ENCODE peak calls at places on chromosomes 4 and X, in seven cellular contexts. L is mesendoderm, K is IMR-90, P is H9, F is mesenchymal stem cell, O is neuronal stem cell, X is H1. U is an unnamed sample.

GRCh38 chrX:115378471-115378870 is 89.0 kb downstream of the LUZP4 start:
- DNase-seq in L (no peak), K (peak), P (no peak), F (no peak), O (no peak), X (no peak), U (no peak)

GRCh38 chrX:154534526-154535322 is 11.9 kb downstream of the G6PD start:
- DNase-seq in L (peak), K (peak), P (peak), F (peak), O (peak), X (peak), U (peak)

GRCh38 chr4:1053080-1053661 is 41.7 kb downstream of the FGFRL1 start:
- DNase-seq in L (no peak), K (peak), P (peak), F (no peak), O (no peak), X (no peak), U (peak)

GRCh38 chrX:153832732-153833131 is 2.4 kb upstream of the PDZD4 start:
- DNase-seq in L (no peak), K (no peak), P (no peak), F (no peak), O (no peak), X (no peak), U (no peak)

GRCh38 chr4:157819693-157820464 is 352.9 kb downstream of the GASK1B start:
- DNase-seq in L (no peak), K (no peak), P (no peak), F (no peak), O (no peak), X (no peak), U (no peak)

GRCh38 chrX:80879143-80879542 is 69.5 kb upstream of the BRWD3 start:
- DNase-seq in L (no peak), K (no peak), P (no peak), F (no peak), O (no peak), X (no peak), U (peak)

GRCh38 chr4:168848112-168848511 is 161.9 kb downstream of the CBR4 start:
- DNase-seq in L (no peak), K (no peak), P (no peak), F (peak), O (no peak), X (no peak), U (no peak)

GRCh38 chr4:1241936-1242505 is 6.9 kb downstream of the CTBP1 start:
- DNase-seq in L (no peak), K (no peak), P (no peak), F (no peak), O (no peak), X (no peak), U (no peak)

GRCh38 chr4:122716825-122717448 is 15.6 kb upstream of the BBS12 start:
- DNase-seq in L (peak), K (peak), P (peak), F (peak), O (peak), X (no peak), U (peak)

GRCh38 chr4:25795566-25796454 is 67.0 kb downstream of the SEL1L3 start:
- DNase-seq in L (peak), K (peak), P (peak), F (peak), O (peak), X (peak), U (peak)

GRCh38 chr4:99336553-99336952 is 15.4 kb upstream of the ADH1B start:
- DNase-seq in L (no peak), K (no peak), P (no peak), F (no peak), O (no peak), X (no peak), U (no peak)

GRCh38 chr4:164287173-164287572 is 466.8 kb upstream of the SMIM31 start:
- DNase-seq in L (no peak), K (no peak), P (no peak), F (no peak), O (no peak), X (no peak), U (no peak)

GRCh38 chr4:158949094-158949493 is 153.8 kb upstream of the RAPGEF2 start:
- DNase-seq in L (no peak), K (peak), P (no peak), F (peak), O (no peak), X (no peak), U (peak)

GRCh38 chrX:49238735-49239134 is 3.5 kb downstream of the CCDC22 start:
- DNase-seq in L (no peak), K (no peak), P (no peak), F (no peak), O (no peak), X (no peak), U (no peak)

GRCh38 chr4:17111959-17112659 is 213.7 kb upstream of the LDB2 start:
- DNase-seq in L (peak), K (no peak), P (peak), F (no peak), O (peak), X (peak), U (no peak)

GRCh38 chrX:154044045-154044444 is 24.3 kb upstream of the IRAK1 start:
- DNase-seq in L (no peak), K (no peak), P (no peak), F (no peak), O (no peak), X (no peak), U (no peak)

GRCh38 chr4:150343796-150344195 is 238.2 kb upstream of the MAB21L2 start:
- DNase-seq in L (peak), K (no peak), P (no peak), F (no peak), O (no peak), X (no peak), U (no peak)
- H4K8ac ChIP-seq in L (no peak), K (no peak), P (no peak), F (no peak), O (no peak), X (no peak), U (no peak)

GRCh38 chr4:142236268-142236667 is 599.9 kb downstream of the IL15 start:
- DNase-seq in L (no peak), K (peak), P (no peak), F (no peak), O (no peak), X (no peak), U (no peak)

GRCh38 chr4:142243250-142243649 is 602.9 kb downstream of the INPP4B start:
- DNase-seq in L (no peak), K (no peak), P (no peak), F (no peak), O (no peak), X (no peak), U (no peak)

GRCh38 chr4:142242156-142242555 is 603.9 kb downstream of the INPP4B start:
- DNase-seq in L (no peak), K (no peak), P (no peak), F (no peak), O (no peak), X (no peak), U (no peak)

DNA sequence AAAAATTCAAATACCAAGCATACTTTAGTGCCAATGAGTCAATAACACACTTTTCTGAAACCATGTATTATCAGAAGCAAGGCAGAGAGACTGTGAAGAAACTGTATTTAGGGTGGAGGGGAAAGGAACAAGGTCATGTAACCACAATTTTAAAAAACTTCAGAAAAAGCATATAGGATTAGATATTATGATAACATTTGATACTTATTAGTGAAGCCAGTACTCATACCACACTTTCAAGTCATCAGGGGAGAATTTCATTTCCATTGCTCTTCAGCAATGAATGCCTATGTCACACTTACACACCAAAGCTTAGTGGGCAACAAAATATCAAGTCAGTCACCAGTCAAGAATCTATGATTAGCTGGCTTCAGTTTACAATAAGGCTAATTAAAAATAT is 602.2 kb downstream of the IL15 start:
- DNase-seq in L (no peak), K (peak), P (no peak), F (no peak), O (no peak), X (no peak), U (no peak)
- H3K4me2 ChIP-seq in L (no peak), K (peak), P (no peak), F (no peak), O (no peak), X (no peak), U (no peak)

GRCh38 chr4:15600176-15600575 is 55.0 kb downstream of the FBXL5 start:
- DNase-seq in L (no peak), K (no peak), P (no peak), F (no peak), O (no peak), X (no peak), U (no peak)
- H4K8ac ChIP-seq in L (no peak), K (no peak), P (no peak), F (no peak), O (no peak), X (no peak), U (no peak)

DNA sequence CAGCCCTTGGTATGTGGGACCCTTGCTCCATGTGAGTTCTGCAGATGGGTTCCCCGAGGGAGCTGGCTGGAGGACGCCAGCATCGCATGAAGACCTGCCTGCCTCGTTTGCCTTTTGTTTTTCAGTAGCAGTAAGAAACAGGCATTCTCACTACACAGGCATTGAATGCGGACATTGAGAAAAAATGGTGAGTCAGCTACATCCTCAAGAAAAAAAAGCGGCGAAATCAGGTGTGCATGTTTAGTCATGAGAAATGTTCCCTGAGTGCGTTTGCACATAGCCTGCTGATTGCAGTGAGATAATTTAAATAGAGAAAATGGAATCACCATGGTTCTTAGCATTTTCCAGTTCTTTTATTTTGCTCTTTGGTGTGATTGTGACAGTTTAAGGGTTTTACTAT is 54.1 kb upstream of the CLDN34 start:
- DNase-seq in L (no peak), K (peak), P (no peak), F (peak), O (no peak), X (no peak), U (peak)
- H3K4me2 ChIP-seq in L (no peak), K (peak), P (peak), F (no peak), O (no peak), X (peak), U (no peak)

GRCh38 chrX:1874416-1874815 is 259.6 kb downstream of the ASMT start:
- DNase-seq in L (no peak), K (no peak), P (no peak), F (no peak), O (no peak), X (no peak), U (no peak)
- H4K8ac ChIP-seq in L (no peak), K (no peak), P (no peak), F (no peak), O (no peak), X (no peak), U (no peak)

GRCh38 chr4:88881227-88881569 is 175.8 kb downstream of the FAM13A start:
- DNase-seq in L (no peak), K (no peak), P (no peak), F (peak), O (no peak), X (no peak), U (no peak)

GRCh38 chr4:88880001-88880400 is 177.0 kb downstream of the FAM13A start:
- DNase-seq in L (no peak), K (no peak), P (no peak), F (no peak), O (no peak), X (no peak), U (no peak)

GRCh38 chr4:88880501-88881226 is 176.3 kb downstream of the FAM13A start:
- DNase-seq in L (peak), K (no peak), P (no peak), F (no peak), O (no peak), X (no peak), U (peak)

GRCh38 chr4:88878624-88879023 is 178.4 kb downstream of the FAM13A start:
- DNase-seq in L (no peak), K (no peak), P (no peak), F (no peak), O (no peak), X (no peak), U (no peak)
- H3K4me2 ChIP-seq in L (no peak), K (no peak), P (no peak), F (no peak), O (no peak), X (no peak), U (no peak)

GRCh38 chr4:115219862-115220261 is 106.4 kb upstream of the NDST4 start:
- DNase-seq in L (no peak), K (no peak), P (no peak), F (no peak), O (no peak), X (no peak), U (no peak)
- H4K8ac ChIP-seq in L (no peak), K (no peak), P (no peak), F (no peak), O (no peak), X (no peak), U (no peak)

DNA sequence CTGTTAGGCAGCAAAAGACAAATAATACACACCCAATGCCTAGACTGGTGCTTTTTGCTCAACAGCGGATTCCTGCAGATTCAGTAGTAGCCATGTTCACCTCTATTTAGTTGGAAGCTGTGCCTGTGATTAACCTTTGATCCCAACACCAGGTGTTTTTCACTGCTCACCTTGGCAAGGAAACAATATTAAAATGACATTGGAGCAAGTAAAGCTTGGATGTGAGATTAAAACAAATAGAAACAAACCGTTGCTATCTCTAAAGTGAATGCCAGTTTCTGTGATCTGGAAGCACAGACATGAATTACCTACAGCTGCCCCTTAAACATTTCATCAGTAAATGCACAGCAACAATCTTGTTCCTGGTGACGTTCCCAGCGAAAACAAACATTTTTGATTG is 35.7 kb downstream of the MAGEB17 start:
- DNase-seq in L (no peak), K (no peak), P (no peak), F (no peak), O (no peak), X (no peak), U (no peak)
- H3K4me2 ChIP-seq in L (no peak), K (no peak), P (no peak), F (no peak), O (no peak), X (no peak), U (no peak)

GRCh38 chr4:73990988-73991883 is 3.2 kb upstream of the PPBP start:
- DNase-seq in L (no peak), K (no peak), P (no peak), F (no peak), O (no peak), X (no peak), U (no peak)
- H4K8ac ChIP-seq in L (no peak), K (no peak), P (no peak), F (no peak), O (no peak), X (no peak), U (no peak)

U was measured in trophoblast cell.